ENCODE peak calls at places on chromosomes 2 and 18, in seven cellular contexts. U is neuronal stem cell, C is trophoblast cell, E is IMR-90, R is H9, H is H1, V is mesenchymal stem cell. B is an unnamed sample.

GRCh38 chr18:42114310-42114943 is 159.4 kb downstream of the PIK3C3 start:
- DNase-seq in E (peak; percentile 75), R (peak; percentile 70), C (peak; percentile 40), V (peak; percentile 84), H (peak; percentile 36), U (peak; percentile 80), B (peak; percentile 85)

GRCh38 chr2:37671013-37671815 is at the start of gene CDC42EP3:
- DNase-seq in H (no peak), E (no peak), U (peak; percentile 69), R (peak; percentile 78), C (peak; percentile 58), V (peak; percentile 65), B (peak; percentile 76)

GRCh38 chr2:2243666-2244065 is 87.4 kb downstream of the MYT1L start:
- DNase-seq in V (no peak), C (no peak), U (no peak), H (no peak), R (no peak), E (no peak), B (no peak)

GRCh38 chr2:8004250-8004681 is 677.6 kb upstream of the ID2 start:
- DNase-seq in E (peak; percentile 93), H (no peak), R (no peak), V (peak; percentile 91), C (peak; percentile 85), U (no peak), B (peak; percentile 28)

GRCh38 chr2:158994920-158995676 is 26.7 kb downstream of the TANC1 start:
- DNase-seq in H (no peak), E (no peak), U (no peak), V (peak; percentile 80), R (no peak), C (no peak), B (peak; percentile 92)

GRCh38 chr18:35026407-35027061 is 14.7 kb upstream of the MAPRE2 start:
- DNase-seq in H (no peak), R (peak; percentile 39), C (no peak), U (no peak), E (no peak), V (no peak), B (peak; percentile 75)

GRCh38 chr2:230220347-230220969 is 674 bp upstream of the SP110 start:
- DNase-seq in E (no peak), H (no peak), V (no peak), C (no peak), U (no peak), R (no peak), B (no peak)

GRCh38 chr18:79396431-79397287 is 929 bp downstream of the NFATC1 start:
- DNase-seq in C (no peak), E (peak; percentile 26), R (no peak), V (no peak), H (no peak), U (no peak), B (peak; percentile 63)

GRCh38 chr2:185980944-185981343 is 242.3 kb downstream of the FSIP2 start:
- DNase-seq in C (no peak), R (no peak), E (no peak), U (no peak), V (no peak), H (no peak), B (no peak)

GRCh38 chr18:13800505-13801259 is 23.3 kb upstream of the MC5R start:
- DNase-seq in E (peak; percentile 18), C (peak; percentile 43), R (peak; percentile 76), H (peak; percentile 50), U (peak; percentile 32), V (no peak), B (peak; percentile 63)

GRCh38 chr2:29123584-29124349 is 8.6 kb downstream of the CLIP4 start:
- DNase-seq in R (no peak), U (no peak), E (peak; percentile 91), H (no peak), V (peak; percentile 60), C (peak; percentile 61), B (no peak)

GRCh38 chr2:62578837-62579640 is 73.0 kb upstream of the TMEM17 start:
- DNase-seq in H (no peak), E (peak; percentile 87), V (peak; percentile 82), U (no peak), R (no peak), C (peak; percentile 81), B (no peak)

GRCh38 chr2:11540148-11540995 is 6.5 kb downstream of the GREB1 start:
- DNase-seq in U (no peak), E (no peak), H (no peak), V (no peak), R (no peak), C (no peak), B (no peak)

GRCh38 chr2:224796695-224797305 is 80.6 kb upstream of the CCDC195 start:
- DNase-seq in H (no peak), U (no peak), C (no peak), E (no peak), R (no peak), V (no peak), B (no peak)

GRCh38 chr2:8494151-8494550 is 187.7 kb upstream of the ID2 start:
- DNase-seq in V (no peak), C (no peak), R (no peak), E (no peak), U (no peak), H (no peak), B (no peak)

GRCh38 chr2:10654069-10654468 is 35.7 kb downstream of the NOL10 start:
- DNase-seq in R (no peak), C (peak; percentile 91), V (peak; percentile 30), U (no peak), H (no peak), E (peak; percentile 37), B (no peak)

GRCh38 chr2:183868153-183868552 is 730.2 kb upstream of the ZNF804A start:
- DNase-seq in R (no peak), H (no peak), U (no peak), E (no peak), V (peak; percentile 67), C (no peak), B (no peak)

GRCh38 chr2:166127217-166128155 is at the start of gene SCN1A:
- DNase-seq in R (no peak), C (no peak), U (peak; percentile 18), E (peak; percentile 56), H (no peak), V (peak; percentile 49), B (peak; percentile 50)

GRCh38 chr2:25320077-25320476 is 21.6 kb downstream of the DNMT3A start:
- DNase-seq in E (no peak), V (no peak), H (no peak), R (no peak), U (no peak), C (no peak), B (no peak)

GRCh38 chr2:105437708-105438103 is 38.9 kb upstream of the FHL2 start:
- DNase-seq in U (no peak), E (peak; percentile 90), H (no peak), V (peak; percentile 96), R (no peak), C (no peak), B (no peak)

GRCh38 chr2:189500456-189501160 is 59.3 kb downstream of the WDR75 start:
- DNase-seq in R (no peak), H (no peak), E (no peak), U (no peak), V (no peak), C (no peak), B (no peak)

GRCh38 chr2:3243804-3244203 is 133.8 kb downstream of the EIPR1 start:
- DNase-seq in H (no peak), C (no peak), V (no peak), U (no peak), E (no peak), R (peak; percentile 61), B (no peak)

GRCh38 chr18:23547806-23548205 is 38.5 kb downstream of the NPC1 start:
- DNase-seq in C (peak; percentile 48), U (no peak), H (no peak), V (peak; percentile 59), E (no peak), R (no peak), B (no peak)
- H2AK5ac ChIP-seq in C (no peak overlapping the region), U (no peak overlapping the region), H (no peak overlapping the region), V (no peak overlapping the region), E (no peak overlapping the region), R (no peak overlapping the region), B (no peak overlapping the region)

GRCh38 chr2:22812065-22812680 is 572.8 kb upstream of the KLHL29 start:
- DNase-seq in R (no peak), H (no peak), U (no peak), V (no peak), C (no peak), E (no peak), B (no peak)

GRCh38 chr2:22807876-22808275 is 577.1 kb upstream of the KLHL29 start:
- DNase-seq in H (no peak), R (no peak), C (no peak), V (no peak), U (no peak), E (no peak), B (no peak)
- H2AK5ac ChIP-seq in H (no peak overlapping the region), R (no peak overlapping the region), C (no peak overlapping the region), V (no peak overlapping the region), U (no peak overlapping the region), E (no peak overlapping the region), B (no peak overlapping the region)

DNA sequence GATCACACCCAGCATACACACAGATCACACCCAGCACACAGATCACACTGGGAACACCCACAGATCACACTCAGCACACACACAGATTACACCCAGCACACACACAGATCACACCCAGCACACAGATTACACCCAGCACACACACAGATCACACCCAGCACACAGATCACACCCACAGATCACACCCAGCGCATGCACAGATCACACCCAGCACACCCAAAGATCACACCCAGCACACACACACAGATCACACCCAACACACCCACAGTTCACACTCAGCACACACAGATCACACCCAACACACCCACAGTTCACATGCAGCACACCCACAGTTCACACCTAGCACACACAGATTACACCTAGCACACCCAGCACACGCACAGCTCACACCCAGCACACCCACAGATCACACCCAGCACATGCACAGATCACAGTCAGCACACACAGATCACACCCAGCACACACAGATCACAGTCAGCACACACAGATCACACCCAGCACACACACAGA is 117.6 kb downstream of the DYSF start:
- DNase-seq in R (no peak), U (no peak), C (no peak), V (no peak), E (no peak), H (no peak), B (no peak)
- H2AK5ac ChIP-seq in R (no peak overlapping the region), U (no peak overlapping the region), C (no peak overlapping the region), V (no peak overlapping the region), E (no peak overlapping the region), H (no peak overlapping the region), B (no peak overlapping the region)

DNA sequence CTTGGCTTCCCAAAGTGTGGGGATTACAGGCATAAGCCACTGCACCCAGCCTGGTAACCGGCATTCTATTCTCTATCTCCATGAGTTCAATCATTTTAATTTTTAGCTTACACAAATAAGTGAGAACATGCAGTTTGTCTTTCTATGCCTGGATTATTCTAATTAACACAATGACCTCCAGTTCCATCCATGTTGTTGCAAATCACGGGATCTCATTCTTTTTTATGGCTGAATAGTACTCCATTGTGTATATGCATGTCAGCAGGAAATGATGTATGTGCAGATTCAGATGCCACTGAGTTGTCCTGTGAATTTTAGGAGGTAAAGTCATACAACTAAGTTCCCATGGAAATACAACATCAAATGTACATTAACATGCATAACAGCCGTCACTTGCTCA is 24.7 kb upstream of the AMMECR1L start:
- DNase-seq in V (no peak), U (no peak), R (no peak), H (no peak), C (no peak), E (no peak), B (no peak)
- H2AK5ac ChIP-seq in V (no peak overlapping the region), U (no peak overlapping the region), R (no peak overlapping the region), H (no peak overlapping the region), C (no peak overlapping the region), E (no peak overlapping the region), B (no peak overlapping the region)

GRCh38 chr2:51697095-51697494 is 665.2 kb upstream of the NRXN1 start:
- DNase-seq in R (no peak), E (no peak), H (no peak), V (no peak), C (no peak), U (no peak), B (no peak)
- H2AK5ac ChIP-seq in R (no peak overlapping the region), E (no peak overlapping the region), H (no peak overlapping the region), V (no peak overlapping the region), C (no peak overlapping the region), U (no peak overlapping the region), B (no peak overlapping the region)

B was measured in mesendoderm.